ENCODE peak calls at places on chromosome 2, in seven cellular contexts. H is A549, Q is GM12878, C is K562, U is HCT116, E is HepG2, B is H1. J is an unnamed sample.
A peak's percentile ranks its signal among the peaks of the same experiment; 100 is the strongest.

GRCh38 chr2:60882971-60883753 is 1.8 kb downstream of the REL start:
- DNase-seq in B (no peak), U (no peak), C (peak; percentile 67), Q (peak; percentile 61), E (no peak), H (no peak), J (peak; percentile 15)

GRCh38 chr2:9667826-9668225 is 37.0 kb upstream of the YWHAQ start:
- DNase-seq in U (no peak), C (no peak), Q (no peak), H (no peak), B (no peak), E (no peak), J (no peak)

GRCh38 chr2:188456114-188456909 is 164.6 kb downstream of the GULP1 start:
- DNase-seq in B (peak; percentile 43), Q (no peak), C (peak; percentile 11), H (no peak), E (no peak), U (no peak), J (no peak)

GRCh38 chr2:167551411-167551810 is 663.1 kb downstream of the XIRP2 start:
- DNase-seq in B (no peak), U (no peak), Q (no peak), E (no peak), C (no peak), H (no peak), J (no peak)

GRCh38 chr2:9703085-9703641 is 72.4 kb upstream of the YWHAQ start:
- DNase-seq in U (peak; percentile 1), E (peak; percentile 39), B (no peak), H (peak; percentile 90), Q (no peak), C (no peak), J (peak; percentile 71)

GRCh38 chr2:204401114-204401513 is 144.2 kb upstream of the PARD3B start:
- DNase-seq in H (no peak), B (no peak), U (no peak), E (no peak), Q (no peak), C (no peak), J (peak; percentile 16)

GRCh38 chr2:233919938-233920337 is 2.8 kb downstream of the TRPM8 start:
- DNase-seq in H (no peak), Q (no peak), E (no peak), B (no peak), C (no peak), U (no peak), J (peak; percentile 61)

GRCh38 chr2:216519154-216519762 is 20.6 kb downstream of the RPL37A start:
- DNase-seq in E (peak; percentile 82), C (peak; percentile 75), H (peak; percentile 52), Q (no peak), U (peak; percentile 67), B (no peak), J (peak; percentile 89)

GRCh38 chr2:236241181-236242056 is 22.8 kb downstream of the ASB18 start:
- DNase-seq in U (no peak), C (no peak), B (no peak), Q (no peak), H (no peak), E (no peak), J (no peak)

GRCh38 chr2:127564429-127565260 is 29.2 kb downstream of the MYO7B start:
- DNase-seq in E (no peak), B (no peak), Q (no peak), H (no peak), U (no peak), C (no peak), J (no peak)

GRCh38 chr2:218577482-218578220 is 9.0 kb downstream of the CNOT9 start:
- DNase-seq in C (no peak), B (no peak), Q (no peak), E (no peak), H (no peak), U (no peak), J (no peak)

GRCh38 chr2:54428401-54428800 is 27.7 kb upstream of the SPTBN1 start:
- DNase-seq in B (no peak), Q (no peak), H (no peak), E (no peak), U (no peak), C (no peak), J (no peak)

GRCh38 chr2:9310390-9310789 is 103.8 kb downstream of the ASAP2 start:
- DNase-seq in U (no peak), C (peak; percentile 31), E (no peak), Q (no peak), H (peak; percentile 66), B (no peak), J (peak; percentile 82)

GRCh38 chr2:167103757-167104133 is 215.5 kb downstream of the XIRP2 start:
- DNase-seq in Q (no peak), C (no peak), H (no peak), B (no peak), U (no peak), E (no peak), J (no peak)

GRCh38 chr2:222823183-222823915 is 37.5 kb upstream of the ACSL3 start:
- DNase-seq in H (no peak), C (no peak), E (no peak), U (no peak), B (no peak), Q (no peak), J (no peak)

GRCh38 chr2:174846941-174847938 is 83.0 kb upstream of the CHRNA1 start:
- DNase-seq in H (no peak), Q (no peak), C (no peak), B (no peak), U (no peak), E (no peak), J (peak; percentile 97)

GRCh38 chr2:176039375-176039774 is 37.3 kb upstream of the LNPK start:
- DNase-seq in U (no peak), H (no peak), E (no peak), B (no peak), C (no peak), Q (no peak), J (no peak)

GRCh38 chr2:38154395-38154794 is 78.4 kb upstream of the CYP1B1 start:
- DNase-seq in Q (no peak), U (no peak), H (no peak), B (no peak), C (no peak), E (no peak), J (no peak)

GRCh38 chr2:166900700-166901099 is 12.4 kb downstream of the XIRP2 start:
- DNase-seq in C (no peak), H (no peak), Q (no peak), B (no peak), U (no peak), E (peak; percentile 67), J (peak; percentile 29)

GRCh38 chr2:28613616-28614501 is 118.0 kb downstream of the PLB1 start:
- DNase-seq in E (peak; percentile 42), Q (no peak), H (no peak), U (peak; percentile 47), B (no peak), C (no peak), J (peak; percentile 92)

GRCh38 chr2:10257036-10257435 is 45.7 kb upstream of the HPCAL1 start:
- DNase-seq in E (no peak), B (no peak), H (no peak), C (no peak), Q (no peak), U (no peak), J (no peak)

GRCh38 chr2:207144191-207144795 is 21.5 kb downstream of the KLF7 start:
- DNase-seq in E (no peak), Q (no peak), B (no peak), C (no peak), H (no peak), U (no peak), J (no peak)

GRCh38 chr2:172208881-172209325 is 106.2 kb upstream of the DLX2 start:
- DNase-seq in H (no peak), B (no peak), C (no peak), Q (no peak), U (no peak), E (no peak), J (peak; percentile 79)

DNA sequence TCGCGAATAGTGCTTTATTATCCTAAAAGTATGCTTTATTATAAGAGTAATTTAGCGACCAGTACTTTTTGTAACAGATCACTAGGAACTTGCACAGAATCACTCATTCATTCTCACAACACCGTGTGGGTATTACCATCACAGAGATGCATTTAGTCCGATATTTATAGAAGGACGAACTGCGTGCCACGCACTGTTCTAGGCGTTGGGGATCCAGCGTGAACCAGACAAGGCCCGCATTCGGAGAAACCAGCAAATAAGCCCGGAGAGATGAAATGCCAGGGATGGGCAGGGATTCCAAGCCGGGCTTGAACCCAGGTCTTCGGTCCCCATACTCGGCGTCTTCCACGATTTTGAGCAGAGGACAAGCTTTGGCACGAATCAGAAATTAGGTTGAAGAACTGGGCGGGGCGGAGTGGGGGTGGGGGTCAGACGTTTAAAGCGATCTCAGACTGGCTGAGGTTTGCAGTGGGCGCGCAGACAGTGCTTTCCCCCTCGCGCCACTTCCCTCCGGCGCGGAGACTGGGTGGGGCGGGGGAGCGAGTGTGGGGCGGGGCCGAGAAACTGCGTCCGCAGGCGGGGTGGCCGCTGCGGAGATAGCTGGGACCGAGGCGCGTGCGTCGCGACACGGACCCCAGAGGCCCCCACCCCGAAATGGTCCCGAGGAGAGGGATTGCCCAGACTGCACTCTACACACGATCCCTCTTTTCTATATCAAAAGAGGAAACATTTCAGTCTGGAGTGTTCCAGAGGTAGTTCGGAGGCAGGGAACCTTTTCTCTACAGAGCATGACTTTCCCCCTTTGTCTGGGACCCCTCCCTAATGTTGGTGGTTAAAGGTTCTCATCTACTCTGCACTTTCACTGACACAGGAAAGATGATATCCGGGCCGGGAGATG is 1.1 kb upstream of the CXCR4 start:
- DNase-seq in U (no peak), E (no peak), Q (no peak), B (no peak), H (no peak), C (peak; percentile 8), J (no peak)
- TF ChIP-seq CEBPB in U (no peak), E (no peak), Q (no peak), B (no peak), H (no peak), C (no peak), J (no peak)

DNA sequence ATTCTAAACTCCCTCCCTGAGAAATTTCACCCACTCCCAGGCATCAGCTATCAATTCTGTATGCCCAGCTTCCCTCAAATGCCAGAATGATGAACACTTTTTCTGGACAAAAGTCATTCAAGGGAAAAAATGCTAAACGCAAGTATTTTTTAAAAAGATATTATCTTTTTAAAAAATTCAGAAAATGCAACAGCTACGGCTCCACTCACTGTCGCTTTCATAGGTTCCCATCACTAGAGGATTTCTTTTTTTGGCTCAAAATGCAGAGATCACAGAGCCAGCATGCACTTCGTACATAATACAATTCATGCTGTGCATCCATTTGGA is 5.1 kb downstream of the CAPG start:
- DNase-seq in Q (no peak), H (no peak), U (no peak), E (no peak), B (no peak), C (no peak), J (no peak)
- TF ChIP-seq CEBPB in Q (no peak), H (no peak), U (no peak), E (no peak), B (no peak), C (no peak), J (no peak)

DNA sequence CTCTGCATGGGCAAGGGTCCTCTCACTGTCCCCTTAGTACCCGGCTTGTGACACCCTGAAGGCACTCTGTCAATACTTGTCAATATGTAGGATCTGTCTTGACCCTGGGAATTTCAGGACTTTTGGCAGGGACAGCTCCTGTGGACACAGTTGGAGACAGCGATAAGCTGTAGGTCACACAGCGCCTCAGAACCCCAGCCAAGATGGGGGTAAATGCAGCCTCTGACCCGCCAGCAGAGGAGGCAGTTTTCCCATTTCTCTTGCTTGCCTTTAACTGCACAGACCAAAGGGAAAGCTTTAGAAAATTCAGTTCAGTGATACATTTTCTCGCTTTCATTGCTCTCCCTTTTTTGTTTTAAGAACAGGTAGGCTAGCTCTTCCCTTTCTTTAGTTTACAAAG is 54.8 kb upstream of the KLHL29 start:
- DNase-seq in H (peak; percentile 33), Q (no peak), U (no peak), B (peak; percentile 54), E (no peak), C (peak; percentile 41), J (peak; percentile 20)
- TF ChIP-seq CEBPB in H (no peak), Q (no peak), U (no peak), B (no peak), E (no peak), C (no peak), J (no peak)

GRCh38 chr2:179049203-179049545 is 763 bp downstream of the CCDC141 start:
- DNase-seq in U (no peak), E (no peak), H (no peak), B (no peak), Q (no peak), C (no peak), J (no peak)
- TF ChIP-seq CEBPB in U (no peak), E (no peak), H (no peak), B (no peak), Q (no peak), C (no peak), J (no peak)